ENCODE peak calls at places on chromosomes 13 and 19, in six cellular contexts. P is Panc1; V is activated CD8-positive, alpha-beta T cell treated with anti-CD3 and anti-CD28 coated beads for 36 hours; L is stimulated activated naive B cell treated with anti-CD40 and anti-IgM and Interleukin-4, amounts not matched to agents 10 μg/mL and 1 μg/mL and 100 μg/mL, for 72 hours; J is activated naive CD4-positive, alpha-beta T cell treated with anti-CD3 and anti-CD28 coated beads, Interleukin-2, amount 50 U/mL, for 72 hours; D is left colon. F is an unnamed sample.

GRCh38 chr19:13053761-13054604 is 48.7 kb downstream of the LYL1 start:
- ATAC-seq in P (peak; percentile 74), V (no peak), L (no peak), J (no peak), D (peak; percentile 31), F (no peak)

GRCh38 chr19:49422407-49423277 is 599 bp downstream of the PTH2 start:
- ATAC-seq in P (peak; percentile 64), V (peak; percentile 81), L (peak; percentile 54), J (peak; percentile 72), D (peak; percentile 72), F (peak; percentile 22)

GRCh38 chr19:38190061-38190460 is 34.0 kb downstream of the DPF1 start:
- ATAC-seq in P (no peak), V (peak; percentile 97), L (peak; percentile 86), J (peak; percentile 97), D (no peak), F (peak; percentile 47)

GRCh38 chr13:30159446-30159839 is 147.9 kb downstream of the KATNAL1 start:
- ATAC-seq in P (no peak), V (peak; percentile 93), L (peak; percentile 80), J (peak; percentile 98), D (no peak), F (peak; percentile 58)

GRCh38 chr13:37059848-37060192 is 332 bp upstream of the SUPT20H start:
- ATAC-seq in P (peak; percentile 33), V (peak; percentile 26), L (peak; percentile 33), J (no peak), D (peak; percentile 14), F (peak; percentile 51)

GRCh38 chr13:82802528-82802927 is 1079.7 kb downstream of the SLITRK1 start:
- ATAC-seq in P (no peak), V (no peak), L (no peak), J (no peak), D (no peak), F (no peak)

GRCh38 chr13:100434010-100434763 is 154.4 kb downstream of the GGACT start:
- ATAC-seq in P (no peak), V (peak; percentile 67), L (no peak), J (peak; percentile 86), D (peak; percentile 70), F (peak; percentile 69)

GRCh38 chr19:5038631-5039271 is 69.8 kb downstream of the KDM4B start:
- ATAC-seq in P (peak; percentile 50), V (peak; percentile 68), L (peak; percentile 58), J (no peak), D (peak; percentile 71), F (no peak)

GRCh38 chr19:31307270-31307669 is 42.0 kb downstream of the TSHZ3 start:
- ATAC-seq in P (no peak), V (no peak), L (no peak), J (no peak), D (no peak), F (no peak)

GRCh38 chr19:30216453-30216852 is 155.7 kb upstream of the ZNF536 start:
- ATAC-seq in P (no peak), V (no peak), L (no peak), J (no peak), D (no peak), F (no peak)

GRCh38 chr19:18013210-18013609 is 5.2 kb downstream of the ARRDC2 start:
- ATAC-seq in P (no peak), V (no peak), L (no peak), J (no peak), D (no peak), F (no peak)

GRCh38 chr19:5585461-5586299 is 17.9 kb upstream of the TINCR start:
- ATAC-seq in P (peak; percentile 20), V (peak; percentile 84), L (peak; percentile 80), J (peak; percentile 66), D (peak; percentile 11), F (peak; percentile 64)

GRCh38 chr19:2412449-2412848 is 14.9 kb downstream of the TIMM13 start:
- ATAC-seq in P (no peak), V (no peak), L (no peak), J (no peak), D (no peak), F (no peak)

GRCh38 chr13:48410199-48410598 is 2.7 kb downstream of the LPAR6 start:
- ATAC-seq in P (no peak), V (no peak), L (no peak), J (peak; percentile 52), D (peak; percentile 57), F (no peak)

GRCh38 chr19:45782820-45783785 is 813 bp upstream of the DMPK start:
- ATAC-seq in P (peak; percentile 24), V (no peak), L (no peak), J (no peak), D (no peak), F (no peak)